ENCODE peak calls at places on chromosomes 16 and 17, in seven cellular contexts. D is NCI-H1105; Y is stimulated activated CD8-positive, alpha-beta memory T cell treated with anti-CD3 and anti-CD28 coated beads, Interleukin-12 subunit alpha, Interleukin-12 subunit beta, amount 100 ng/mL, for 4 hours; H is effector memory CD8-positive, alpha-beta T cell; R is ELF-1; I is activated T-helper 1 cell treated with Interleukin-2 at 50 U/mL for 16 hours; S is activated CD8-positive, alpha-beta memory T cell treated with anti-CD3 and anti-CD28 coated beads for 4 hours. V is an unnamed sample.
A peak's percentile ranks its signal among the peaks of the same experiment; 100 is the strongest.

GRCh38 chr16:4392382-4393242 is 21.0 kb downstream of the VASN start:
- DNase-seq in D (peak; percentile 70), Y (no peak), H (no peak), R (peak; percentile 75), I (no peak), S (no peak), V (peak; percentile 77)

GRCh38 chr17:50421308-50422031 is 4.5 kb upstream of the ACSF2 start:
- DNase-seq in D (no peak), Y (no peak), H (no peak), R (no peak), I (no peak), S (no peak), V (no peak)

GRCh38 chr16:13436641-13437423 is 483.1 kb upstream of the ERCC4 start:
- DNase-seq in D (no peak), Y (no peak), H (no peak), R (no peak), I (no peak), S (no peak), V (no peak)

GRCh38 chr17:74866198-74866835 is 6.5 kb downstream of the FDXR start:
- DNase-seq in D (no peak), Y (no peak), H (no peak), R (no peak), I (no peak), S (no peak), V (no peak)

GRCh38 chr17:76997981-76998531 is 129.9 kb downstream of the MGAT5B start:
- DNase-seq in D (no peak), Y (peak; percentile 2), H (peak; percentile 57), R (no peak), I (peak; percentile 30), S (peak; percentile 8), V (no peak)

GRCh38 chr17:77829871-77830799 is 128.4 kb upstream of the TNRC6C start:
- DNase-seq in D (no peak), Y (no peak), H (no peak), R (no peak), I (no peak), S (no peak), V (peak; percentile 68)

GRCh38 chr16:88569614-88569984 is 604 bp upstream of the ZC3H18 start:
- DNase-seq in D (no peak), Y (no peak), H (no peak), R (peak; percentile 26), I (no peak), S (no peak), V (no peak)

GRCh38 chr16:6484121-6484520 is 848.5 kb upstream of the RBFOX1 start:
- DNase-seq in D (no peak), Y (no peak), H (no peak), R (no peak), I (no peak), S (no peak), V (no peak)

GRCh38 chr17:8846768-8847211 is 20.7 kb downstream of the PIK3R6 start:
- DNase-seq in D (no peak), Y (no peak), H (no peak), R (peak; percentile 53), I (no peak), S (no peak), V (no peak)

GRCh38 chr17:80847506-80848230 is 144.0 kb upstream of the CHMP6 start:
- DNase-seq in D (no peak), Y (peak; percentile 39), H (no peak), R (no peak), I (peak; percentile 71), S (peak; percentile 49), V (no peak)

GRCh38 chr16:58960484-58960883 is 226.4 kb upstream of the GOT2 start:
- DNase-seq in D (no peak), Y (no peak), H (no peak), R (peak; percentile 57), I (no peak), S (no peak), V (no peak)

GRCh38 chr16:2062801-2063200 is 15.0 kb downstream of the TSC2 start:
- DNase-seq in D (no peak), Y (no peak), H (no peak), R (no peak), I (no peak), S (no peak), V (no peak)

GRCh38 chr17:68807998-68808772 is 147.0 kb downstream of the ABCA8 start:
- DNase-seq in D (no peak), Y (no peak), H (no peak), R (no peak), I (no peak), S (no peak), V (peak; percentile 19)

V was measured in fibroblast of gingiva.